ENCODE peak calls at places on chromosomes 2 and 18, in ten cellular contexts. F is astrocyte of the cerebellum; H is activated CD8-positive, alpha-beta T cell treated with anti-CD3 and anti-CD28 coated beads for 36 hours; C is AG09309; P is AG10803; N is nephron progenitor cell; E is colonic mucosa; Y is mesothelial cell of epicardium; X is psoas muscle; W is K562. U is an unnamed sample.

GRCh38 chr2:101106453-101107181 is 44.6 kb downstream of the TBC1D8 start:
- DNase-seq in W (no peak), H (no peak), F (no peak), Y (no peak), E (peak; percentile 54), X (no peak), C (no peak), N (no peak), P (no peak), U (no peak)

GRCh38 chr2:158837645-158838044 is 42.5 kb downstream of the DAPL1 start:
- DNase-seq in F (no peak), W (no peak), H (no peak), N (no peak), Y (no peak), C (no peak), X (no peak), E (no peak), P (no peak), U (no peak)

GRCh38 chr2:45706028-45706427 is 54.6 kb downstream of the PRKCE start:
- DNase-seq in H (no peak), W (no peak), C (no peak), Y (no peak), P (peak; percentile 69), X (no peak), N (no peak), F (no peak), E (no peak), U (no peak)

GRCh38 chr2:58063641-58064040 is 17.0 kb downstream of the VRK2 start:
- DNase-seq in X (no peak), F (no peak), H (no peak), E (no peak), C (peak; percentile 64), W (no peak), P (peak; percentile 79), N (no peak), Y (no peak), U (no peak)

GRCh38 chr2:210502997-210503621 is 26.6 kb upstream of the LANCL1 start:
- DNase-seq in Y (peak; percentile 60), E (peak; percentile 61), X (peak; percentile 30), P (peak; percentile 53), H (peak; percentile 46), N (peak; percentile 32), C (peak; percentile 14), W (peak; percentile 33), F (peak; percentile 44), U (peak; percentile 5)

GRCh38 chr2:201698588-201699226 is at the start of gene MPP4:
- DNase-seq in Y (no peak), H (no peak), N (no peak), C (peak; percentile 45), W (no peak), P (peak; percentile 87), F (no peak), E (no peak), X (no peak), U (no peak)

GRCh38 chr2:3480352-3481010 is 38.9 kb downstream of the ADI1 start:
- DNase-seq in Y (no peak), E (peak; percentile 97), X (no peak), H (no peak), F (no peak), N (no peak), W (no peak), P (no peak), C (no peak), U (no peak)

GRCh38 chr2:213932-214693 is 49.7 kb downstream of the SH3YL1 start:
- DNase-seq in N (no peak), Y (no peak), X (no peak), H (no peak), F (no peak), W (no peak), E (no peak), C (no peak), P (no peak), U (no peak)

GRCh38 chr2:229780856-229781773 is 66.8 kb upstream of the DNER start:
- DNase-seq in H (no peak), X (no peak), W (peak; percentile 28), P (peak; percentile 46), E (no peak), N (peak; percentile 8), Y (no peak), F (peak; percentile 29), C (no peak), U (peak; percentile 24)

GRCh38 chr18:69002233-69002632 is 204.4 kb downstream of the CCDC102B start:
- DNase-seq in Y (no peak), N (no peak), W (no peak), E (no peak), F (no peak), C (no peak), H (peak; percentile 19), X (no peak), P (peak; percentile 1), U (no peak)
- TF ChIP-seq CTCF in Y (peak; percentile 47), N (peak; percentile 27), W (no peak), E (no peak), F (peak; percentile 40), C (no peak), H (peak; percentile 47), X (no peak), P (peak; percentile 41), U (peak; percentile 29)

DNA sequence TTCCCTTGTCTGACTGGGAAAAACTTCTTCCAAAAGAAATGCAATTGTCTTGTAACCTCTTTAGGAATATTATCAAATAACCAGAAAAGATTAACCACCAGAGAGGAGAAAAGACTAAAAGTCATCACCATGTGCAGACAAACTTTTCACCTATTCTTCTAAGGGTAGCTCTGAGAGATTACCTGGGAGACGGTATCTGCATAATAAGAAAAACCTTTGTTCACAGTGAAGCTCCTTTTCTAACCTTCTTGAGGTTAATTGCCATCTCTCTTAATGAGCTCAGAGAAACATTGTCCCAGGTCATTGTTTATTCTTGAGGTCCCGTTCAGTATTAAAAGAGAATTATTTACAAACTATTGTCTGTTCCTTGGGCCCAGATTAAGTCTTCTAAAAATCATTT is 1091.2 kb upstream of the LRRTM1 start:
- DNase-seq in E (no peak), C (no peak), X (no peak), H (no peak), P (no peak), W (no peak), F (no peak), N (no peak), Y (no peak), U (no peak)
- TF ChIP-seq CTCF in E (no peak), C (no peak), X (no peak), H (no peak), P (no peak), W (no peak), F (no peak), N (no peak), Y (no peak), U (no peak)

GRCh38 chr2:128170776-128171175 is 79.8 kb downstream of the UGGT1 start:
- DNase-seq in H (no peak), W (no peak), X (no peak), E (no peak), C (no peak), P (no peak), Y (no peak), N (no peak), F (no peak), U (no peak)

GRCh38 chr2:128169094-128169493 is 78.1 kb downstream of the UGGT1 start:
- DNase-seq in P (no peak), H (no peak), Y (no peak), N (no peak), X (no peak), F (no peak), E (no peak), W (no peak), C (no peak), U (no peak)

GRCh38 chr2:128169497-128169896 is 78.5 kb downstream of the UGGT1 start:
- DNase-seq in N (no peak), Y (no peak), C (no peak), X (no peak), H (no peak), F (no peak), P (peak; percentile 23), E (no peak), W (no peak), U (no peak)

GRCh38 chr2:128169933-128170709 is 79.1 kb downstream of the UGGT1 start:
- DNase-seq in C (no peak), Y (no peak), H (no peak), X (no peak), W (no peak), P (no peak), E (no peak), F (no peak), N (no peak), U (no peak)

DNA sequence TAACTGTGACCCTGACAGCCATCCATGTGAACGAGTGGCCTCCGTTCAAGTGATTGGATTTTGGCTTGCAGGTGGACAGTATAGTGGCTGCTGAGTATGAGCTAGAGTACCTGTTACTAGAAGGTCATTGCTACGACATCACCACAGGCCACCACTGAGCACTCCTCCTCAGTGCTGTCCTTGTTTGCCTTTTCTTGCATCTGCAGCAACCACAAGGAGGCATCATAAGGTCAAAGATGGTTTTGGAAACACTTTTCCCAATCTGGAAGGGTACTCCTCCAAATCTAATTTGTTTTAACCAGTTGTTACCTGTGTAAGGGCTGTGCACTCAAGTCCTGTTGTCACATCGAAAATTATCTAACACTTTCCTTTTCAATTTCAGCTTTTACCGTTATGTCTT is 81.2 kb downstream of the UGGT1 start:
- DNase-seq in Y (no peak), X (no peak), P (peak; percentile 12), H (no peak), N (no peak), E (no peak), F (no peak), C (no peak), W (no peak), U (no peak)
- TF ChIP-seq CTCF in Y (no peak), X (peak; percentile 30), P (peak; percentile 44), H (peak; percentile 16), N (peak; percentile 28), E (no peak), F (peak; percentile 38), C (no peak), W (peak; percentile 27), U (peak; percentile 26)

GRCh38 chr2:199261221-199261620 is 196.5 kb downstream of the SATB2 start:
- DNase-seq in H (no peak), N (no peak), Y (no peak), C (peak; percentile 72), X (no peak), P (peak; percentile 86), F (peak; percentile 95), E (no peak), W (no peak), U (no peak)

GRCh38 chr2:199259671-199260070 is 198.1 kb downstream of the SATB2 start:
- DNase-seq in P (no peak), Y (no peak), X (no peak), W (no peak), H (no peak), E (no peak), C (no peak), N (no peak), F (no peak), U (no peak)

GRCh38 chr2:199261936-199262335 is 195.8 kb downstream of the SATB2 start:
- DNase-seq in H (no peak), F (peak; percentile 13), N (no peak), W (no peak), X (no peak), E (no peak), C (no peak), Y (no peak), P (no peak), U (no peak)

DNA sequence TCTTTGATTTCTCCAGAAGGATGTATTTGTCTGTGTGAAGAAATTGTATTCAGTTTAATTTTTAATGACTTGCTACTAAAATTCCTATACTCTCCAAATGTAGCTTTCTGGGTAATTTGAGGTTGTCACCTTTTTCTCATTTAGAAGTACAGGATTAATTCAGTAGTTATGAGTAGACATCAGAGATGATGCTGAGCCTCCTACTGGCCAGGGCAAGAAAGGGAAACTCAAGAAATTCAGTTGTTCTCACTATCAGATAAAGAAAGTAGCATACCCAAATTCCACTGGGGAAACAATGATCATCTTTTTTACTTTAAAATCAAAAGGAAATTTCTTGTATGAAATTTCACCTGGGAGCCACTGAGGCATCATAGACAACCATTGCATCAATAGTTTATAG is 199.4 kb downstream of the SATB2 start:
- DNase-seq in F (no peak), Y (no peak), N (no peak), C (no peak), E (no peak), X (no peak), H (no peak), W (no peak), P (peak; percentile 18), U (no peak)
- TF ChIP-seq CTCF in F (peak; percentile 59), Y (no peak), N (no peak), C (peak; percentile 52), E (no peak), X (no peak), H (no peak), W (peak; percentile 16), P (peak; percentile 57), U (peak; percentile 32)